ENCODE peak calls at places on chromosomes 1 and 21, in eight cellular contexts. U is gastrocnemius medialis, E is K562, D is lung, H is IMR-90, W is MM.1S, C is heart right ventricle, X is upper lobe of right lung. J is an unnamed sample.

GRCh38 chr21:34936299-34936698 is 112.8 kb downstream of the RUNX1 start:
- DNase-seq in U (no peak), E (no peak), D (no peak), H (no peak), W (no peak), C (no peak), X (no peak), J (no peak)

GRCh38 chr21:20997308-20997632 is 939 bp upstream of the NCAM2 start:
- DNase-seq in U (no peak), E (no peak), D (no peak), H (no peak), W (no peak), C (no peak), X (no peak), J (no peak)

GRCh38 chr1:184183919-184184318 is 132.4 kb downstream of the TSEN15 start:
- DNase-seq in U (no peak), E (no peak), D (no peak), H (no peak), W (no peak), C (no peak), X (no peak), J (no peak)

GRCh38 chr1:1225913-1226312 is 5.9 kb downstream of the SDF4 start:
- DNase-seq in U (no peak), E (no peak), D (no peak), H (no peak), W (no peak), C (no peak), X (no peak), J (no peak)

GRCh38 chr1:52552505-52553371 is at the start of gene TUT4:
- DNase-seq in U (peak; percentile 52), E (peak; percentile 78), D (peak; percentile 84), H (peak; percentile 75), W (peak; percentile 66), C (peak; percentile 86), X (peak; percentile 91), J (peak; percentile 92)

GRCh38 chr1:12258272-12258671 is 28.4 kb downstream of the VPS13D start:
- DNase-seq in U (no peak), E (no peak), D (no peak), H (no peak), W (no peak), C (no peak), X (no peak), J (no peak)

GRCh38 chr1:54971317-54971791 is 9.1 kb upstream of the TMEM61 start:
- DNase-seq in U (no peak), E (no peak), D (no peak), H (peak; percentile 35), W (no peak), C (no peak), X (no peak), J (no peak)

GRCh38 chr1:9881838-9882249 is 28.2 kb downstream of the CTNNBIP1 start:
- DNase-seq in U (no peak), E (no peak), D (no peak), H (peak; percentile 63), W (no peak), C (no peak), X (no peak), J (no peak)

GRCh38 chr1:14659913-14660312 is 61.4 kb downstream of the KAZN start:
- DNase-seq in U (no peak), E (no peak), D (no peak), H (no peak), W (no peak), C (no peak), X (no peak), J (no peak)

GRCh38 chr1:204880906-204881305 is 10.2 kb downstream of the NFASC start:
- DNase-seq in U (no peak), E (no peak), D (no peak), H (no peak), W (no peak), C (no peak), X (no peak), J (no peak)

GRCh38 chr1:222124602-222125001 is 382.7 kb upstream of the DUSP10 start:
- DNase-seq in U (no peak), E (no peak), D (no peak), H (no peak), W (no peak), C (no peak), X (no peak), J (no peak)

GRCh38 chr1:111213412-111213811 is 13.0 kb upstream of the DENND2D start:
- DNase-seq in U (no peak), E (no peak), D (no peak), H (no peak), W (no peak), C (no peak), X (no peak), J (no peak)

GRCh38 chr1:92167151-92167550 is 50.6 kb upstream of the C1orf146 start:
- DNase-seq in U (no peak), E (no peak), D (no peak), H (no peak), W (no peak), C (no peak), X (no peak), J (no peak)

GRCh38 chr1:202014915-202015676 is 4.7 kb downstream of the ELF3 start:
- DNase-seq in U (no peak), E (no peak), D (no peak), H (no peak), W (no peak), C (no peak), X (no peak), J (no peak)

GRCh38 chr21:31198575-31198974 is 145.5 kb downstream of the TIAM1 start:
- DNase-seq in U (no peak), E (peak; percentile 46), D (no peak), H (peak; percentile 62), W (peak; percentile 62), C (no peak), X (no peak), J (no peak)

GRCh38 chr21:45479691-45480675 is 62.3 kb downstream of the SLC19A1 start:
- DNase-seq in U (no peak), E (no peak), D (no peak), H (no peak), W (no peak), C (no peak), X (no peak), J (no peak)

GRCh38 chr21:24375201-24375600 is 1232.1 kb downstream of the MRPL39 start:
- DNase-seq in U (no peak), E (no peak), D (no peak), H (no peak), W (peak; percentile 31), C (no peak), X (peak; percentile 37), J (peak; percentile 38)

GRCh38 chr1:43348343-43348808 is 10.4 kb upstream of the CDC20 start:
- DNase-seq in U (no peak), E (no peak), D (no peak), H (no peak), W (no peak), C (no peak), X (no peak), J (no peak)

GRCh38 chr1:17452686-17453085 is 13.2 kb upstream of the RCC2 start:
- DNase-seq in U (no peak), E (no peak), D (no peak), H (no peak), W (no peak), C (no peak), X (no peak), J (no peak)

GRCh38 chr1:151060241-151061011 is at the start of gene MLLT11:
- DNase-seq in U (no peak), E (peak; percentile 49), D (no peak), H (peak; percentile 69), W (no peak), C (peak; percentile 68), X (no peak), J (peak; percentile 55)

GRCh38 chr1:156082111-156083091 is at the start of gene MEX3A:
- DNase-seq in U (no peak), E (peak; percentile 88), D (peak; percentile 72), H (peak; percentile 64), W (peak; percentile 65), C (peak; percentile 76), X (peak; percentile 86), J (peak; percentile 85)

GRCh38 chr1:109565241-109565640 is 16.8 kb downstream of the GNAI3 start:
- DNase-seq in U (no peak), E (no peak), D (no peak), H (no peak), W (no peak), C (no peak), X (no peak), J (no peak)
- H3K4me1 ChIP-seq in U (peaks cover 72% of the 10 kb centered on the region), E (peaks cover 7% of the 10 kb centered on the region), D (peaks cover 6% of the 10 kb centered on the region), H (peaks cover 7% of the 10 kb centered on the region), W (peaks cover 16% of the 10 kb centered on the region), C (no peaks in the 10 kb centered on the region), X (peaks cover 62% of the 10 kb centered on the region), J (no peaks in the 10 kb centered on the region)

DNA sequence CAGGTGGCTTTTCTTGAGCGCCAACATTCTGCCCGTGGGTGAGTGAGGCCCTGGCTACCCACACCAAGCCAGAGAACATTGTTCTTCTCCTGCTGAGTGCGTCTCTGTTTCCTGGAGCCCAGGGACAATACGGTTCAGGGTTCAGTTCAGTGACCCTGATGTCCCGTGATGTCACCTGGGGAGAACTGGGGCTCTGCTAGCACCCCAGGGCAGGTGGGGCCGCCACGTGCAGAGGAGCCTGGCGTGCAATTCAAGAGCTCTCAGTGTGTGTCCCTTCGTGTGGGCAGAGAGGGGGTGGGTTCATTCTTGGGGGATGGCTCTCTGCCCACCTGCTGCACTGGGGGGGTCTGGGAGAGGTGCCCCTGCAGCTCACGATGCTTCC is 18.2 kb upstream of the PEX10 start:
- DNase-seq in U (no peak), E (no peak), D (no peak), H (no peak), W (no peak), C (no peak), X (no peak), J (no peak)
- H3K27me3 ChIP-seq in U (peaks cover 31% of the 10 kb centered on the region), E (peaks cover 22% of the 10 kb centered on the region), D (no peaks in the 10 kb centered on the region), H (peaks cover 47% of the 10 kb centered on the region), W (peaks cover 100% of the 10 kb centered on the region), C (peaks cover 81% of the 10 kb centered on the region), X (peaks cover 18% of the 10 kb centered on the region), J (no peaks in the 10 kb centered on the region)

GRCh38 chr1:65949230-65949626 is 156.5 kb downstream of the PDE4B start:
- DNase-seq in U (no peak), E (no peak), D (no peak), H (no peak), W (no peak), C (no peak), X (no peak), J (no peak)

GRCh38 chr1:65952692-65953091 is 160.0 kb downstream of the PDE4B start:
- DNase-seq in U (no peak), E (no peak), D (no peak), H (peak; percentile 61), W (no peak), C (no peak), X (no peak), J (no peak)

GRCh38 chr1:65946960-65947359 is 154.3 kb downstream of the PDE4B start:
- DNase-seq in U (no peak), E (no peak), D (no peak), H (peak; percentile 22), W (no peak), C (no peak), X (no peak), J (no peak)

GRCh38 chr1:65948609-65949229 is 156.0 kb downstream of the PDE4B start:
- DNase-seq in U (no peak), E (peak; percentile 19), D (no peak), H (peak; percentile 79), W (no peak), C (no peak), X (no peak), J (no peak)

GRCh38 chr1:65949933-65950332 is 157.2 kb downstream of the PDE4B start:
- DNase-seq in U (no peak), E (no peak), D (no peak), H (no peak), W (no peak), C (no peak), X (no peak), J (no peak)
- H3K4me3 ChIP-seq in U (no peak overlapping the region), E (no peak overlapping the region), D (no peak overlapping the region), H (no peak overlapping the region), W (no peak overlapping the region), C (no peak overlapping the region), X (no peak overlapping the region), J (no peak overlapping the region)

GRCh38 chr21:33870768-33871167 is 44.8 kb downstream of the ATP5PO start:
- DNase-seq in U (no peak), E (no peak), D (no peak), H (peak; percentile 31), W (no peak), C (no peak), X (peak; percentile 16), J (no peak)
- H3K4me1 ChIP-seq in U (no peaks in the 10 kb centered on the region), E (no peaks in the 10 kb centered on the region), D (no peaks in the 10 kb centered on the region), H (peaks cover 2% of the 10 kb centered on the region), W (no peaks in the 10 kb centered on the region), C (no peaks in the 10 kb centered on the region), X (no peaks in the 10 kb centered on the region), J (no peaks in the 10 kb centered on the region)

J was measured in aorta.